ENCODE peak calls at places on chromosomes 7 and 10, in eight cellular contexts. One of them, this sample, is unnamed.

GRCh38 chr7:152544481-152544927 is 108.7 kb upstream of the KMT2C start:
- DNase-seq in mesothelial cell of epicardium: no peak
- DNase-seq in dorsolateral prefrontal cortex: no peak
- DNase-seq in central memory CD4-positive, alpha-beta T cell: no peak
- DNase-seq in endothelial cell: no peak
- DNase-seq in T follicular helper cell: no peak
- DNase-seq in heart left ventricle: no peak
- DNase-seq in HEK293T: no peak
- DNase-seq in this sample: no peak

GRCh38 chr10:29621161-29621560 is 13.6 kb downstream of the SVIL start:
- DNase-seq in mesothelial cell of epicardium: no peak
- DNase-seq in dorsolateral prefrontal cortex: no peak
- DNase-seq in central memory CD4-positive, alpha-beta T cell: no peak
- DNase-seq in endothelial cell: no peak
- DNase-seq in T follicular helper cell: no peak
- DNase-seq in heart left ventricle: no peak
- DNase-seq in HEK293T: no peak
- DNase-seq in this sample: no peak

GRCh38 chr10:50594012-50594411 is 29.7 kb downstream of the SGMS1 start:
- DNase-seq in mesothelial cell of epicardium: no peak
- DNase-seq in dorsolateral prefrontal cortex: no peak
- DNase-seq in central memory CD4-positive, alpha-beta T cell: no peak
- DNase-seq in endothelial cell: no peak
- DNase-seq in T follicular helper cell: no peak
- DNase-seq in heart left ventricle: no peak
- DNase-seq in HEK293T: no peak
- DNase-seq in this sample: no peak

GRCh38 chr7:85736085-85736484 is 549.2 kb upstream of the SEMA3D start:
- DNase-seq in mesothelial cell of epicardium: no peak
- DNase-seq in dorsolateral prefrontal cortex: no peak
- DNase-seq in central memory CD4-positive, alpha-beta T cell: no peak
- DNase-seq in endothelial cell: no peak
- DNase-seq in T follicular helper cell: no peak
- DNase-seq in heart left ventricle: no peak
- DNase-seq in HEK293T: no peak
- DNase-seq in this sample: no peak

GRCh38 chr7:151923097-151923876 is 33.0 kb upstream of the GALNTL5 start:
- DNase-seq in mesothelial cell of epicardium: no peak
- DNase-seq in dorsolateral prefrontal cortex: no peak
- DNase-seq in central memory CD4-positive, alpha-beta T cell: no peak
- DNase-seq in endothelial cell: no peak
- DNase-seq in T follicular helper cell: no peak
- DNase-seq in heart left ventricle: no peak
- DNase-seq in HEK293T: no peak
- DNase-seq in this sample: no peak

GRCh38 chr7:105399043-105399725 is 10.5 kb upstream of the SRPK2 start:
- DNase-seq in mesothelial cell of epicardium: no peak
- DNase-seq in dorsolateral prefrontal cortex: no peak
- DNase-seq in central memory CD4-positive, alpha-beta T cell: no peak
- DNase-seq in endothelial cell: no peak
- DNase-seq in T follicular helper cell: no peak
- DNase-seq in heart left ventricle: no peak
- DNase-seq in HEK293T: no peak
- DNase-seq in this sample: no peak

GRCh38 chr10:132610071-132610701 is 72.6 kb downstream of the INPP5A start:
- DNase-seq in mesothelial cell of epicardium: no peak
- DNase-seq in dorsolateral prefrontal cortex: no peak
- DNase-seq in central memory CD4-positive, alpha-beta T cell: no peak
- DNase-seq in endothelial cell: no peak
- DNase-seq in T follicular helper cell: no peak
- DNase-seq in heart left ventricle: peak; percentile 47
- DNase-seq in HEK293T: no peak
- DNase-seq in this sample: no peak

GRCh38 chr7:12895296-12895695 is 207.9 kb downstream of the ARL4A start:
- DNase-seq in mesothelial cell of epicardium: no peak
- DNase-seq in dorsolateral prefrontal cortex: no peak
- DNase-seq in central memory CD4-positive, alpha-beta T cell: no peak
- DNase-seq in endothelial cell: no peak
- DNase-seq in T follicular helper cell: no peak
- DNase-seq in heart left ventricle: no peak
- DNase-seq in HEK293T: no peak
- DNase-seq in this sample: no peak

This sample was measured in NCI-H1048.